ENCODE peak calls at places on chromosomes 2 and 18, in seven cellular contexts. One of them, this sample, is unnamed.

GRCh38 chr2:160054984-160055725 is 7.3 kb downstream of the PLA2R1 start:
- DNase-seq in M059J: peak; percentile 30
- DNase-seq in islet precursor cell: no peak
- DNase-seq in CD4-positive, alpha-beta memory T cell: no peak
- DNase-seq in mucosa of gallbladder: no peak
- DNase-seq in HFFc6: peak; percentile 19
- DNase-seq in neuronal stem cell: no peak
- DNase-seq in this sample: no peak

GRCh38 chr2:67309281-67309680 is 87.9 kb upstream of the ETAA1 start:
- DNase-seq in M059J: peak; percentile 34
- DNase-seq in islet precursor cell: no peak
- DNase-seq in CD4-positive, alpha-beta memory T cell: no peak
- DNase-seq in mucosa of gallbladder: no peak
- DNase-seq in HFFc6: peak; percentile 32
- DNase-seq in neuronal stem cell: no peak
- DNase-seq in this sample: no peak

GRCh38 chr2:118105497-118105896 is 17.2 kb downstream of the INSIG2 start:
- DNase-seq in M059J: no peak
- DNase-seq in islet precursor cell: no peak
- DNase-seq in CD4-positive, alpha-beta memory T cell: no peak
- DNase-seq in mucosa of gallbladder: no peak
- DNase-seq in HFFc6: no peak
- DNase-seq in neuronal stem cell: no peak
- DNase-seq in this sample: no peak

GRCh38 chr2:119004602-119005001 is 62.6 kb downstream of the MARCO start:
- DNase-seq in M059J: no peak
- DNase-seq in islet precursor cell: no peak
- DNase-seq in CD4-positive, alpha-beta memory T cell: no peak
- DNase-seq in mucosa of gallbladder: no peak
- DNase-seq in HFFc6: no peak
- DNase-seq in neuronal stem cell: no peak
- DNase-seq in this sample: no peak

GRCh38 chr2:52387937-52388590 is 1356.1 kb upstream of the NRXN1 start:
- DNase-seq in M059J: no peak
- DNase-seq in islet precursor cell: peak; percentile 81
- DNase-seq in CD4-positive, alpha-beta memory T cell: no peak
- DNase-seq in mucosa of gallbladder: no peak
- DNase-seq in HFFc6: no peak
- DNase-seq in neuronal stem cell: no peak
- DNase-seq in this sample: no peak

GRCh38 chr18:48862116-48862515 is 88.6 kb downstream of the SMAD7 start:
- DNase-seq in M059J: no peak
- DNase-seq in islet precursor cell: no peak
- DNase-seq in CD4-positive, alpha-beta memory T cell: no peak
- DNase-seq in mucosa of gallbladder: no peak
- DNase-seq in HFFc6: no peak
- DNase-seq in neuronal stem cell: no peak
- DNase-seq in this sample: no peak

GRCh38 chr18:76620326-76620813 is 125.3 kb upstream of the ZNF516 start:
- DNase-seq in M059J: peak; percentile 43
- DNase-seq in islet precursor cell: peak; percentile 94
- DNase-seq in CD4-positive, alpha-beta memory T cell: no peak
- DNase-seq in mucosa of gallbladder: peak; percentile 65
- DNase-seq in HFFc6: peak; percentile 69
- DNase-seq in neuronal stem cell: peak; percentile 72
- DNase-seq in this sample: no peak

GRCh38 chr2:58562281-58562680 is 321.2 kb upstream of the FANCL start:
- DNase-seq in M059J: peak; percentile 54
- DNase-seq in islet precursor cell: no peak
- DNase-seq in CD4-positive, alpha-beta memory T cell: no peak
- DNase-seq in mucosa of gallbladder: no peak
- DNase-seq in HFFc6: no peak
- DNase-seq in neuronal stem cell: no peak
- DNase-seq in this sample: no peak

GRCh38 chr2:238701066-238701906 is 146.6 kb upstream of the TWIST2 start:
- DNase-seq in M059J: no peak
- DNase-seq in islet precursor cell: peak; percentile 42
- DNase-seq in CD4-positive, alpha-beta memory T cell: no peak
- DNase-seq in mucosa of gallbladder: no peak
- DNase-seq in HFFc6: no peak
- DNase-seq in neuronal stem cell: no peak
- DNase-seq in this sample: no peak

GRCh38 chr18:48201337-48201705 is 207.9 kb downstream of the ZBTB7C start:
- DNase-seq in M059J: no peak
- DNase-seq in islet precursor cell: no peak
- DNase-seq in CD4-positive, alpha-beta memory T cell: no peak
- DNase-seq in mucosa of gallbladder: no peak
- DNase-seq in HFFc6: no peak
- DNase-seq in neuronal stem cell: no peak
- DNase-seq in this sample: no peak

GRCh38 chr2:18362696-18363095 is 197.8 kb downstream of the RDH14 start:
- DNase-seq in M059J: peak; percentile 74
- DNase-seq in islet precursor cell: no peak
- DNase-seq in CD4-positive, alpha-beta memory T cell: no peak
- DNase-seq in mucosa of gallbladder: no peak
- DNase-seq in HFFc6: peak; percentile 88
- DNase-seq in neuronal stem cell: no peak
- DNase-seq in this sample: no peak

GRCh38 chr2:127437781-127438726 is 19.8 kb downstream of the PROC start:
- DNase-seq in M059J: no peak
- DNase-seq in islet precursor cell: no peak
- DNase-seq in CD4-positive, alpha-beta memory T cell: no peak
- DNase-seq in mucosa of gallbladder: peak; percentile 52
- DNase-seq in HFFc6: no peak
- DNase-seq in neuronal stem cell: peak; percentile 32
- DNase-seq in this sample: no peak

GRCh38 chr18:29430416-29430815 is 1253.5 kb upstream of the CDH2 start:
- DNase-seq in M059J: peak; percentile 24
- DNase-seq in islet precursor cell: no peak
- DNase-seq in CD4-positive, alpha-beta memory T cell: no peak
- DNase-seq in mucosa of gallbladder: no peak
- DNase-seq in HFFc6: no peak
- DNase-seq in neuronal stem cell: no peak
- DNase-seq in this sample: no peak

GRCh38 chr18:34248727-34249126 is 24.0 kb upstream of the NOL4 start:
- DNase-seq in M059J: no peak
- DNase-seq in islet precursor cell: no peak
- DNase-seq in CD4-positive, alpha-beta memory T cell: no peak
- DNase-seq in mucosa of gallbladder: no peak
- DNase-seq in HFFc6: no peak
- DNase-seq in neuronal stem cell: no peak
- DNase-seq in this sample: no peak

This sample was measured in T-helper 22 cell.